ENCODE peak calls at places on chromosomes 11 and 22, in ten cellular contexts. E is endothelial cell of umbilical vein, P is HCT116, H is breast epithelium, L is vagina, T is GM23338, G is HL-60, M is spleen, X is suprapubic skin, R is sigmoid colon. N is an unnamed sample.

GRCh38 chr11:121446752-121447156 is 5.4 kb upstream of the SORL1 start:
- DNase-seq in E (peak; percentile 10), P (no peak), H (no peak), L (no peak), T (peak; percentile 53), G (no peak), M (no peak), X (no peak), R (no peak), N (no peak)

GRCh38 chr11:102312656-102313055 is 4.6 kb upstream of the BIRC3 start:
- DNase-seq in E (peak; percentile 53), P (no peak), H (no peak), L (no peak), T (no peak), G (no peak), M (no peak), X (no peak), R (no peak), N (no peak)

GRCh38 chr11:119590651-119591308 is 138.2 kb downstream of the NECTIN1 start:
- DNase-seq in E (no peak), P (no peak), H (no peak), L (no peak), T (peak; percentile 92), G (no peak), M (no peak), X (no peak), R (no peak), N (no peak)

GRCh38 chr11:90849278-90849677 is 626.4 kb upstream of the CHORDC1 start:
- DNase-seq in E (no peak), P (no peak), H (no peak), L (no peak), T (no peak), G (no peak), M (no peak), X (no peak), R (no peak), N (no peak)

GRCh38 chr11:63839508-63840355 is 822 bp downstream of the MARK2 start:
- DNase-seq in E (peak; percentile 23), P (no peak), H (peak; percentile 65), L (no peak), T (peak; percentile 51), G (peak; percentile 60), M (peak; percentile 89), X (peak; percentile 84), R (peak; percentile 77), N (peak; percentile 55)

GRCh38 chr11:67073908-67074307 is 17.3 kb downstream of the RHOD start:
- DNase-seq in E (no peak), P (no peak), H (no peak), L (no peak), T (peak; percentile 55), G (no peak), M (no peak), X (no peak), R (no peak), N (no peak)

GRCh38 chr11:93905384-93905783 is 55.0 kb upstream of the VSTM5 start:
- DNase-seq in E (no peak), P (no peak), H (no peak), L (no peak), T (no peak), G (no peak), M (no peak), X (no peak), R (no peak), N (no peak)

GRCh38 chr11:128171496-128171895 is 415.9 kb downstream of the ETS1 start:
- DNase-seq in E (peak; percentile 78), P (no peak), H (no peak), L (no peak), T (no peak), G (no peak), M (no peak), X (no peak), R (no peak), N (no peak)

GRCh38 chr11:92962444-92962843 is 7.0 kb upstream of the MTNR1B start:
- DNase-seq in E (no peak), P (no peak), H (no peak), L (peak; percentile 18), T (no peak), G (no peak), M (no peak), X (no peak), R (no peak), N (no peak)

GRCh38 chr11:62922653-62923371 is 1.6 kb upstream of the CHRM1 start:
- DNase-seq in E (no peak), P (no peak), H (peak; percentile 48), L (no peak), T (peak; percentile 72), G (peak; percentile 6), M (no peak), X (no peak), R (no peak), N (no peak)

GRCh38 chr11:112928136-112928535 is 33.1 kb upstream of the NCAM1 start:
- DNase-seq in E (no peak), P (no peak), H (no peak), L (no peak), T (no peak), G (no peak), M (no peak), X (no peak), R (no peak), N (no peak)

GRCh38 chr11:102177974-102178631 is 67.9 kb downstream of the YAP1 start:
- DNase-seq in E (peak; percentile 88), P (peak; percentile 87), H (no peak), L (no peak), T (no peak), G (peak; percentile 38), M (no peak), X (no peak), R (no peak), N (no peak)

GRCh38 chr11:121881806-121882205 is 234.2 kb downstream of the BLID start:
- DNase-seq in E (no peak), P (no peak), H (no peak), L (no peak), T (no peak), G (no peak), M (no peak), X (no peak), R (no peak), N (no peak)

DNA sequence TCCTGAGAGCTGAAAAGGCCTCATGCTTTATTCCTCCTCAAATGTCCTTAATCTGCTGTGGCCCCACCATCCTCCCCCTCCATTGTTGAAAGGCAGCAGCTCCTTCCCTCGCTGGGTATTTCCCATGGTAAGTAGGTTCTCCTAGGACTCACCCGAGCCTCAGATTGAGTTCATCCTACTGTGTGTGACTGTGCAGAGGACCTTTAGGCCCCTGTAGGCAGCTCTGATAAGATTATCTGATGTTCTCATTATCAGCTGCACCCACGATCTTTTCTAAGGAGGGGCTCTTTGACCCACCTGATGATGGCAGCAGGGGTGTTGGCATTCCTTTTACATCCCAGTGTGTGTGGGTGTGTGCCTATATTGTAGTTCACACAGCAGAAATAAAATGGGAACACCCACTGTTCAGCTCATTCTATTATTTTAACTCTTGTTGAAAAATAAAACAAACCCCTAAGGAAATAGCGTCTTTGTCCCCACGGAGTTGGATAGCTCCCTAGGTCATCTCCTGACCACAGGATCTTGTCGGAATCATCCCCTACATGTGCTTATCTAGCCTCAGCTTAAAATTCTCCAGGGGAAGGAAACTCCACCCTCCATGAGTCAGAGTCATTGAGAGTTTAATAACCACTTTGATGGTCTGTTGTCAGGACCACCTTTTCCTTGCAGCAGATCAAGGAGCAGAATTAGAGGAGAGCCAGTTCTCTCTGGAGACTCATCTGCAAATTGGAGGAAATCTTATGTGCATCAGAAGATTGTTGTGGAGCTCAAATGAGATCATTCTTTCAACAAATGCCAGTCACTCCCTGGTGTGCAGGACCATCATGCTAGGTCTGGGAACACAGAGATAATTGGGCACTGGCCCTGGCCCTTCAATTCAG is 19.3 kb downstream of the ENDOD1 start:
- DNase-seq in E (peak; percentile 69), P (no peak), H (no peak), L (no peak), T (no peak), G (no peak), M (no peak), X (no peak), R (no peak), N (no peak)
- TF ChIP-seq POLR2AphosphoS5 in E (peak; percentile 39), P (no peak), H (no peak), L (peak; percentile 11), T (no peak), G (no peak), M (no peak), X (no peak), R (no peak), N (no peak)

GRCh38 chr22:45612451-45612901 is 59.2 kb upstream of the ATXN10 start:
- DNase-seq in E (no peak), P (no peak), H (no peak), L (no peak), T (no peak), G (peak; percentile 77), M (no peak), X (peak; percentile 86), R (peak; percentile 84), N (no peak)
- H3K27ac ChIP-seq in E (no peak overlapping the region), P (no peak overlapping the region), H (peak overlapping the region; percentile 63), L (peak overlapping the region; percentile 76), T (no peak overlapping the region), G (peak overlapping the region; percentile 73), M (no peak overlapping the region), X (peak overlapping the region; percentile 55), R (no peak overlapping the region), N (no peak overlapping the region)

DNA sequence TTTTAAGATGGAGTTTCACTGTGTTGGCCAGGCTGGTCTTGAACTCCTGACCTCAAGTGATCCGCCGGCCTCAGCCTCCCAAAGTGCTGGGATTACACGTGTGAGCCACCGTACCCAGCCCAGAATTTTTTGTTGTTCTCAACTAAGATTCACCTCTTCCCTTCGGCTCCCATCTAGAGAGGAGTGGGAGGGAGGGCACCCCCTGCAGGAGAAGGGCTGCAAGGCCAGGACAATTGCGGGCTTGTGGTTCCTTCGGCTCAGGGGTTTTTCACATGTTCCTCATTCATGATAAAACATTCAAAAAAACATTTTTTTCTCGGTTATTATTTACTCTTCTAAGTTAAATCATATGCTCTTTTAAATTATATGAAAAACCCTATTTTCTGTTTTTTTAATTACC is 201.1 kb upstream of the LRRC4C start:
- DNase-seq in E (no peak), P (no peak), H (no peak), L (no peak), T (peak; percentile 77), G (no peak), M (no peak), X (no peak), R (no peak), N (no peak)
- TF ChIP-seq CTCF in E (no peak), P (no peak), H (no peak), L (no peak), T (peak; percentile 76), G (no peak), M (no peak), X (no peak), R (no peak), N (no peak)

DNA sequence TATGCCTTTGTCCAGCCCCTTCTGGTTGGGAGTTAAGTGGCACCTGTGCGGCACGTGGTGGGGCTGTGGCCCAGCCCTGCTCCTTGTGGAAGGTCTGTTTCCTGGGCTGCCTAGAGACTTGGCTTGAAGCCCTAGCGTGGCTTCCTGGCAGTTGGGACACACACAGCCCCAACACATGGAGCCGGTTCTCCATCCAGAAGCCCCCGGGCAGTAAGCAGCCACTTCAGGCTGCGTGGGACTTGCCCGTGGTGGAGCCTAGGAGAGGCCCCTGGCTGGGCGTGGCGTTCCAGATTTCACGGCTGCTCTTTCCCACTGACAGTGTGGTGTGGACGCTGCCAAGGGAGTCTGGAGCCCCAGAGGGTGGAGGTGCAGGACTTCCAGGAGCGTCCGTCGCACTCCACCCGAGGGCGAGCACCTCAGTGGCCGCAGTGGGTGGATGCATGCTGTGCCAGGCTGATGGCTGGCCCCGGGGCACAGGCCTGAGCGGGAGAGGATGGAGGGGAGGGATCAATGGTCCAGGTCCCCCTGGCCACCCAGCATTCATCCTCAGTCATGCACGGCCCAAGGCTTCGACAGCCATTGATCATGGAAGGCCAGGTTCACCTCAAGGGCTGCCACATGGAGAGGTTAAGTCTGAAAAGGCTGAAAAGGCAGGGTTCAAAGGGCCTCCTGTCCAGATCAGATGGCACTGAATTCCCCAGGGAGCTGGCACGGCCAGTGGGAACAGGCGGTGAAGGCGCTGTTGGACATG is 9.3 kb downstream of the CCND1 start:
- DNase-seq in E (no peak), P (no peak), H (peak; percentile 84), L (no peak), T (no peak), G (no peak), M (peak; percentile 59), X (no peak), R (peak; percentile 61), N (no peak)
- TF ChIP-seq POLR2AphosphoS5 in E (no peak), P (no peak), H (no peak), L (no peak), T (no peak), G (no peak), M (no peak), X (no peak), R (no peak), N (no peak)

N was measured in transverse colon.